ENCODE peak calls at places on chromosomes 7 and 10, in four cellular contexts. L is K562, W is HepG2, T is GM12878. K is an unnamed sample.
A peak's percentile ranks its signal among the peaks of the same experiment; 100 is the strongest.

GRCh38 chr10:91201213-91201996 is 19.1 kb upstream of the PCGF5 start:
- DNase-seq in W (no peak), L (no peak), T (peak; percentile 68), K (no peak)

GRCh38 chr7:106959753-106960152 is 84.8 kb upstream of the PRKAR2B start:
- DNase-seq in T (no peak), L (peak; percentile 53), W (no peak), K (no peak)

GRCh38 chr10:77532068-77532467 is 105.5 kb downstream of the KCNMA1 start:
- DNase-seq in W (no peak), L (no peak), T (no peak), K (no peak)

GRCh38 chr7:142611566-142612250 is 137.6 kb upstream of the PRSS1 start:
- DNase-seq in W (no peak), L (no peak), T (no peak), K (no peak)

GRCh38 chr7:96016735-96017134 is 244.4 kb downstream of the DYNC1I1 start:
- DNase-seq in T (no peak), L (no peak), W (no peak), K (no peak)

GRCh38 chr10:62584216-62584615 is 210.0 kb downstream of the ZNF365 start:
- DNase-seq in W (no peak), L (no peak), T (no peak), K (no peak)

GRCh38 chr7:116671681-116672595 is at the start of gene MET:
- DNase-seq in L (peak; percentile 49), T (no peak), W (peak; percentile 80), K (peak; percentile 86)

GRCh38 chr10:1939016-1939415 is 201.7 kb upstream of the ADARB2 start:
- DNase-seq in L (no peak), W (no peak), T (no peak), K (no peak)

GRCh38 chr10:6493521-6494451 is 86.3 kb downstream of the PRKCQ start:
- DNase-seq in T (no peak), L (no peak), W (no peak), K (no peak)

GRCh38 chr10:49113741-49114141 is 1.6 kb downstream of the VSTM4 start:
- DNase-seq in W (no peak), T (no peak), L (no peak), K (no peak)

GRCh38 chr10:72218756-72219155 is 2.7 kb upstream of the ASCC1 start:
- DNase-seq in T (no peak), W (no peak), L (no peak), K (no peak)

GRCh38 chr10:61314273-61314672 is 138.9 kb downstream of the TMEM26 start:
- DNase-seq in L (no peak), T (no peak), W (no peak), K (no peak)
- TF ChIP-seq POLR2AphosphoS5 in L (no peak), T (no peak), W (no peak), K (no peak)

DNA sequence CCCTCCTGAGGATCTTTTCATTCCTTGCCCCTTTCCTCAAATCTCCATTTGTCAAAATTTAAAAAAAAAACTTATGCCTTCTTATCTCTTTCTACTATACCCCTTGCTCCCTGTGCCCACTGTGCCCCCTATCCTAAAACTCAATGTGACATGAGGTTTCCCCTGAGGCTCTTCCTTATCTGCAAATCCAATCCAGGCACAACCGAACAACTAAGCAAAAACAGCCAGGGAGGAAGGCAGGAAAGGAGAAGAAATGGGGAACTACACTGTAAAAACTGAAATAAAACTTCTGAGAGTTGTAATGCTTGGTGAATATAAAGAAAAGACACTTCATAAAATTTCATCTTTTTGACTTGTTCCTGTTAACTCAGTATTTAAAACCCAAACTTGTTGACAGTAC is 54.2 kb downstream of the CRPPA start:
- DNase-seq in W (no peak), T (no peak), L (no peak), K (no peak)
- TF ChIP-seq MYC in W (no peak), T (no peak), L (no peak), K (no peak)

DNA sequence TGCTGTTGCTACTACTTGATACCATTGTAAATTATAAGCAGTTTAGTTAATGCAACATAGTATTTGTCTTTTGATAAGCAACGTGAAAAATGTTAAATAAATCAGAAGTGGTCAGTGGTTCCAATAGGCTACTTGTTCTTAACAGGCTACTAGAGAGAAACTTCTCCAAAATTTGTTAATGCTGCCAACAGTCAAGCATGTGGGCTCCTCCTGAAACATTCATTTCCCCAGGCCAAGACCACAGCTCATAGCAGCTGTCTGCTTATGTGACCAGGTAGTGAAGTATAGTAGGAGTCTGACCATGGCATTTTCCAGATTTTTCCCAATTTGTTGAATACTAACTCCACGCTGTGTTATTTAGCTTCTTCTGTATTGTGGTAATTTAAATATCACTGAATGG is 81.0 kb downstream of the CYP51A1 start:
- DNase-seq in W (no peak), L (no peak), T (no peak), K (no peak)
- TF ChIP-seq POLR2A in W (no peak), L (no peak), T (no peak), K (no peak)

DNA sequence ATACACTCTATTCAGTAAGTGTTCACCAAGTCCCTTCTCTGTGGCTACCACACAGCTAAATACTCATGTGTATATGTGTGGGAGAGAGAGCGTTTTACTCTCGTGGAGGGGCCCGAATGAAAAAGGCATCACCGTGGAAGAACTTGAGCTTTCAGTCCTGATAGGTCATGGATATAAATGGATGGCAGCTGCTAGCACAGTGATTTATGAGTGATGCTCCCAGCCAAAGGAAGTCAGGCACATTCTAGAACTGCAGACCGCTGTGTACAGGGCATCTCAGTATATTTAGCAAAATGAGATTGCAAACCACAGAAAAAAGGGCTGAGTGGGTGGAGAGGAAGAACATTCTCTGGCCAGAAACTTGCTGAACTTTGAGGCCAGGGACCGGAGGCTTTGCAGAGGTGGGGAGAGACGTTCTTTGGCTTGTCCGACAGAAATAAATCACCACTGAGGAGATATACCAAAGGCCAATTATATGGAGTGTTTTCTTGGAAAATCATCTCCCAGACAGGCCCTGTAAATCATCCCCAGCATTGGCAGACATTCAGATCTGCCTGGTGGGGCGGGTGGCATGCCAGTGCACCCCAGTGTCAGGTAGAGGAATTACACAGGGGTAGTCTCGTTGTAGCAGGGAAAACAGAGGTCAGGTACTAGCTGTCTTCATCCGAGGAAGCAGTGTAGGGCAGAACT is 655.3 kb downstream of the LRMDA start:
- DNase-seq in L (peak; percentile 49), T (peak; percentile 4), W (peak; percentile 60), K (no peak)
- TF ChIP-seq POLR2AphosphoS5 in L (no peak), T (no peak), W (no peak), K (no peak)